ENCODE peak calls at places on chromosomes 12 and 14, in four cellular contexts. G is pons, W is NCI-H460, A is uterus. V is an unnamed sample.

GRCh38 chr14:48973136-48973535 is 613.0 kb downstream of the RPS29 start:
- DNase-seq in G (no peak), W (no peak), A (no peak), V (no peak)

GRCh38 chr14:77991128-77991772 is 178.9 kb upstream of the NRXN3 start:
- DNase-seq in G (peak; percentile 67), W (no peak), A (no peak), V (no peak)

GRCh38 chr12:12010277-12011031 is 60.3 kb upstream of the BCL2L14 start:
- DNase-seq in G (peak; percentile 84), W (no peak), A (no peak), V (peak; percentile 16)

GRCh38 chr12:106696861-106697417 is 77.5 kb upstream of the RIC8B start:
- DNase-seq in G (no peak), W (no peak), A (no peak), V (no peak)

GRCh38 chr12:118187746-118188390 is 51.9 kb downstream of the PEBP1 start:
- DNase-seq in G (peak; percentile 57), W (no peak), A (no peak), V (no peak)

GRCh38 chr12:47803196-47803875 is 16.4 kb downstream of the HDAC7 start:
- DNase-seq in G (no peak), W (no peak), A (no peak), V (no peak)

GRCh38 chr14:34997762-34998161 is 15.0 kb downstream of the SRP54 start:
- DNase-seq in G (no peak), W (no peak), A (no peak), V (no peak)

GRCh38 chr14:23349156-23349845 is 3.4 kb downstream of the SLC22A17 start:
- DNase-seq in G (no peak), W (no peak), A (no peak), V (no peak)

V was measured in gastrocnemius medialis.